ENCODE peak calls at places on chromosome 17, in seven cellular contexts. One of them, this sample, is unnamed.

GRCh38 chr17:66348605-66349165 is 46.3 kb downstream of the PRKCA start:
- DNase-seq in GM20000: no peak
- DNase-seq in fibroblast of lung: peak; percentile 81
- DNase-seq in GM13977: no peak
- DNase-seq in fibroblast of mammary gland: peak; percentile 84
- DNase-seq in testis: no peak
- DNase-seq in AG09319: peak; percentile 37
- DNase-seq in this sample: no peak

GRCh38 chr17:72602517-72603345 is 481.9 kb downstream of the SOX9 start:
- DNase-seq in fibroblast of mammary gland: peak; percentile 76
- DNase-seq in fibroblast of lung: peak; percentile 46
- DNase-seq in testis: peak; percentile 88
- DNase-seq in GM13977: no peak
- DNase-seq in GM20000: no peak
- DNase-seq in AG09319: no peak
- DNase-seq in this sample: no peak

GRCh38 chr17:56786989-56787482 is 46.7 kb downstream of the C17orf67 start:
- DNase-seq in fibroblast of mammary gland: peak; percentile 92
- DNase-seq in GM20000: no peak
- DNase-seq in GM13977: no peak
- DNase-seq in fibroblast of lung: peak; percentile 93
- DNase-seq in AG09319: peak; percentile 93
- DNase-seq in testis: no peak
- DNase-seq in this sample: no peak

GRCh38 chr17:40605301-40605700 is 40.0 kb upstream of the CCR7 start:
- DNase-seq in fibroblast of mammary gland: no peak
- DNase-seq in GM20000: no peak
- DNase-seq in testis: no peak
- DNase-seq in fibroblast of lung: no peak
- DNase-seq in GM13977: no peak
- DNase-seq in AG09319: no peak
- DNase-seq in this sample: no peak

GRCh38 chr17:42097691-42098661 is at the start of gene ZNF385C:
- DNase-seq in testis: no peak
- DNase-seq in GM13977: peak; percentile 71
- DNase-seq in GM20000: peak; percentile 71
- DNase-seq in AG09319: no peak
- DNase-seq in fibroblast of lung: no peak
- DNase-seq in fibroblast of mammary gland: no peak
- DNase-seq in this sample: no peak

GRCh38 chr17:39062846-39063680 is 88.4 kb downstream of the PLXDC1 start:
- DNase-seq in fibroblast of mammary gland: peak; percentile 65
- DNase-seq in AG09319: no peak
- DNase-seq in GM13977: no peak
- DNase-seq in GM20000: no peak
- DNase-seq in fibroblast of lung: no peak
- DNase-seq in testis: no peak
- DNase-seq in this sample: no peak

GRCh38 chr17:1820518-1821252 is 9.0 kb downstream of the SMYD4 start:
- DNase-seq in GM20000: peak; percentile 30
- DNase-seq in fibroblast of mammary gland: no peak
- DNase-seq in fibroblast of lung: no peak
- DNase-seq in AG09319: no peak
- DNase-seq in testis: no peak
- DNase-seq in GM13977: no peak
- DNase-seq in this sample: no peak

GRCh38 chr17:77019955-77020379 is 120.8 kb upstream of the SEC14L1 start:
- DNase-seq in GM13977: no peak
- DNase-seq in GM20000: no peak
- DNase-seq in AG09319: no peak
- DNase-seq in fibroblast of mammary gland: peak; percentile 36
- DNase-seq in testis: no peak
- DNase-seq in fibroblast of lung: peak; percentile 27
- DNase-seq in this sample: no peak

GRCh38 chr17:76816590-76817135 is 51.5 kb upstream of the MGAT5B start:
- DNase-seq in testis: peak; percentile 38
- DNase-seq in AG09319: peak; percentile 4
- DNase-seq in fibroblast of lung: peak; percentile 48
- DNase-seq in GM13977: peak; percentile 70
- DNase-seq in fibroblast of mammary gland: peak; percentile 38
- DNase-seq in GM20000: peak; percentile 69
- DNase-seq in this sample: peak; percentile 56

GRCh38 chr17:27778193-27778592 is 22.1 kb downstream of the NOS2 start:
- DNase-seq in AG09319: no peak
- DNase-seq in fibroblast of mammary gland: peak; percentile 51
- DNase-seq in GM13977: no peak
- DNase-seq in testis: no peak
- DNase-seq in fibroblast of lung: no peak
- DNase-seq in GM20000: no peak
- DNase-seq in this sample: no peak

GRCh38 chr17:40850287-40850972 is 16.6 kb downstream of the KRT12 start:
- DNase-seq in testis: no peak
- DNase-seq in GM13977: no peak
- DNase-seq in AG09319: no peak
- DNase-seq in fibroblast of lung: peak; percentile 78
- DNase-seq in GM20000: no peak
- DNase-seq in fibroblast of mammary gland: peak; percentile 57
- DNase-seq in this sample: no peak

GRCh38 chr17:77834170-77835115 is 124.1 kb upstream of the TNRC6C start:
- DNase-seq in fibroblast of mammary gland: peak; percentile 86
- DNase-seq in testis: peak; percentile 82
- DNase-seq in GM20000: peak; percentile 61
- DNase-seq in GM13977: peak; percentile 81
- DNase-seq in AG09319: no peak
- DNase-seq in fibroblast of lung: peak; percentile 65
- DNase-seq in this sample: no peak

GRCh38 chr17:74037320-74037719 is 166.2 kb upstream of the RPL38 start:
- DNase-seq in fibroblast of lung: no peak
- DNase-seq in GM20000: no peak
- DNase-seq in fibroblast of mammary gland: peak; percentile 15
- DNase-seq in testis: peak; percentile 36
- DNase-seq in GM13977: no peak
- DNase-seq in AG09319: no peak
- DNase-seq in this sample: no peak

GRCh38 chr17:4440690-4441686 is 7.2 kb downstream of the SPNS3 start:
- DNase-seq in fibroblast of mammary gland: no peak
- DNase-seq in fibroblast of lung: no peak
- DNase-seq in GM20000: no peak
- DNase-seq in AG09319: no peak
- DNase-seq in testis: peak; percentile 80
- DNase-seq in GM13977: no peak
- DNase-seq in this sample: no peak

DNA sequence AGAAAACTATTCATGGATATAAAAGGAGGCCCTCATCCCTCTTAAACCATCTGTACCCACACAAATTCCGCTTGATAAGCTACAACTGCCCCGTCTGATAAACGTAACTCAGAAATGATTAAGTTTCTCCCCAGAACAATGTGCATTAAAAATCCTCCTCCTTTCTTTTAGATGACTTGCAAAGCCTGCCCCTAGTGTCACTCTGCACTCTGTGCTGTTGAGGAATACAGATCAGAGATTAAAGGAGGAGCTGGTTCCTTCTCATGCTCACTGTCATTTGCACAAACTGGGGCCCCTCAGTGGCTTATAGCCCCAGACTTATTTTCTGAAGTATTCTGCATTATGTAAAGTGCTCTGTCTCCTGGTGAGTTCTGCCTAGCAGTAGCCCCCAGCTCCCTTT is 33.3 kb downstream of the CDRT15 start:
- DNase-seq in fibroblast of mammary gland: no peak
- DNase-seq in GM13977: no peak
- DNase-seq in GM20000: no peak
- DNase-seq in testis: no peak
- DNase-seq in fibroblast of lung: peak; percentile 9
- DNase-seq in AG09319: no peak
- DNase-seq in this sample: no peak
- TF ChIP-seq CTCF in fibroblast of mammary gland: peak; percentile 26
- TF ChIP-seq CTCF in GM13977: peak; percentile 25
- TF ChIP-seq CTCF in GM20000: no peak
- TF ChIP-seq CTCF in testis: peak; percentile 19
- TF ChIP-seq CTCF in fibroblast of lung: peak; percentile 42
- TF ChIP-seq CTCF in AG09319: peak; percentile 24
- TF ChIP-seq CTCF in this sample: peak; percentile 51

GRCh38 chr17:8189041-8189710 is 804 bp downstream of the BORCS6 start:
- DNase-seq in fibroblast of lung: peak; percentile 10
- DNase-seq in testis: no peak
- DNase-seq in GM20000: no peak
- DNase-seq in fibroblast of mammary gland: no peak
- DNase-seq in GM13977: no peak
- DNase-seq in AG09319: no peak
- DNase-seq in this sample: no peak

GRCh38 chr17:8188408-8188839 is 1.6 kb downstream of the BORCS6 start:
- DNase-seq in fibroblast of mammary gland: no peak
- DNase-seq in AG09319: no peak
- DNase-seq in GM20000: no peak
- DNase-seq in GM13977: no peak
- DNase-seq in testis: no peak
- DNase-seq in fibroblast of lung: no peak
- DNase-seq in this sample: no peak

GRCh38 chr17:8190506-8190905 is 526 bp upstream of the BORCS6 start:
- DNase-seq in fibroblast of mammary gland: no peak
- DNase-seq in fibroblast of lung: no peak
- DNase-seq in GM13977: no peak
- DNase-seq in AG09319: no peak
- DNase-seq in testis: no peak
- DNase-seq in GM20000: no peak
- DNase-seq in this sample: no peak

GRCh38 chr17:8187517-8188407 is 2.2 kb downstream of the BORCS6 start:
- DNase-seq in GM20000: peak; percentile 76
- DNase-seq in GM13977: peak; percentile 82
- DNase-seq in testis: peak; percentile 92
- DNase-seq in fibroblast of lung: peak; percentile 100
- DNase-seq in AG09319: peak; percentile 99
- DNase-seq in fibroblast of mammary gland: peak; percentile 100
- DNase-seq in this sample: peak; percentile 93

GRCh38 chr17:8189711-8190477 is at the start of gene BORCS6:
- DNase-seq in GM20000: peak; percentile 92
- DNase-seq in fibroblast of mammary gland: peak; percentile 98
- DNase-seq in testis: peak; percentile 100
- DNase-seq in GM13977: peak; percentile 94
- DNase-seq in AG09319: peak; percentile 94
- DNase-seq in fibroblast of lung: peak; percentile 98
- DNase-seq in this sample: peak; percentile 84
- TF ChIP-seq CTCF in GM20000: no peak
- TF ChIP-seq CTCF in fibroblast of mammary gland: no peak
- TF ChIP-seq CTCF in testis: no peak
- TF ChIP-seq CTCF in GM13977: peak; percentile 26
- TF ChIP-seq CTCF in AG09319: no peak
- TF ChIP-seq CTCF in fibroblast of lung: peak; percentile 6
- TF ChIP-seq CTCF in this sample: no peak

GRCh38 chr17:6429266-6429665 is 5.7 kb downstream of the AIPL1 start:
- DNase-seq in GM13977: no peak
- DNase-seq in testis: no peak
- DNase-seq in GM20000: no peak
- DNase-seq in fibroblast of mammary gland: no peak
- DNase-seq in fibroblast of lung: no peak
- DNase-seq in AG09319: no peak
- DNase-seq in this sample: no peak

GRCh38 chr17:6426356-6427101 is 8.4 kb downstream of the AIPL1 start:
- DNase-seq in fibroblast of lung: no peak
- DNase-seq in GM20000: no peak
- DNase-seq in testis: no peak
- DNase-seq in fibroblast of mammary gland: no peak
- DNase-seq in AG09319: no peak
- DNase-seq in GM13977: no peak
- DNase-seq in this sample: no peak

GRCh38 chr17:6425407-6425806 is 9.5 kb downstream of the AIPL1 start:
- DNase-seq in testis: no peak
- DNase-seq in AG09319: no peak
- DNase-seq in GM13977: no peak
- DNase-seq in fibroblast of mammary gland: no peak
- DNase-seq in fibroblast of lung: no peak
- DNase-seq in GM20000: no peak
- DNase-seq in this sample: no peak

GRCh38 chr17:6428207-6428965 is 6.5 kb downstream of the AIPL1 start:
- DNase-seq in fibroblast of mammary gland: no peak
- DNase-seq in GM20000: no peak
- DNase-seq in fibroblast of lung: no peak
- DNase-seq in AG09319: no peak
- DNase-seq in testis: no peak
- DNase-seq in GM13977: no peak
- DNase-seq in this sample: no peak

GRCh38 chr17:6427284-6427781 is 7.6 kb downstream of the AIPL1 start:
- DNase-seq in GM20000: peak; percentile 52
- DNase-seq in fibroblast of mammary gland: peak; percentile 17
- DNase-seq in GM13977: peak; percentile 55
- DNase-seq in AG09319: no peak
- DNase-seq in testis: no peak
- DNase-seq in fibroblast of lung: peak; percentile 22
- DNase-seq in this sample: no peak
- TF ChIP-seq CTCF in GM20000: no peak
- TF ChIP-seq CTCF in fibroblast of mammary gland: no peak
- TF ChIP-seq CTCF in GM13977: no peak
- TF ChIP-seq CTCF in AG09319: no peak
- TF ChIP-seq CTCF in testis: no peak
- TF ChIP-seq CTCF in fibroblast of lung: no peak
- TF ChIP-seq CTCF in this sample: no peak

GRCh38 chr17:35021520-35022380 is 41.4 kb downstream of the LIG3 start:
- DNase-seq in fibroblast of lung: no peak
- DNase-seq in GM13977: no peak
- DNase-seq in testis: no peak
- DNase-seq in GM20000: no peak
- DNase-seq in AG09319: no peak
- DNase-seq in fibroblast of mammary gland: no peak
- DNase-seq in this sample: no peak

GRCh38 chr17:35025541-35025940 is 38.0 kb downstream of the RFFL start:
- DNase-seq in fibroblast of lung: no peak
- DNase-seq in GM13977: no peak
- DNase-seq in testis: no peak
- DNase-seq in fibroblast of mammary gland: no peak
- DNase-seq in GM20000: no peak
- DNase-seq in AG09319: no peak
- DNase-seq in this sample: no peak

GRCh38 chr17:35023538-35023937 is 40.0 kb downstream of the RFFL start:
- DNase-seq in GM13977: no peak
- DNase-seq in AG09319: no peak
- DNase-seq in testis: no peak
- DNase-seq in fibroblast of mammary gland: no peak
- DNase-seq in GM20000: no peak
- DNase-seq in fibroblast of lung: no peak
- DNase-seq in this sample: no peak

GRCh38 chr17:35019386-35020179 is 39.3 kb downstream of the LIG3 start:
- DNase-seq in fibroblast of lung: no peak
- DNase-seq in testis: no peak
- DNase-seq in GM20000: no peak
- DNase-seq in GM13977: no peak
- DNase-seq in AG09319: no peak
- DNase-seq in fibroblast of mammary gland: no peak
- DNase-seq in this sample: no peak

DNA sequence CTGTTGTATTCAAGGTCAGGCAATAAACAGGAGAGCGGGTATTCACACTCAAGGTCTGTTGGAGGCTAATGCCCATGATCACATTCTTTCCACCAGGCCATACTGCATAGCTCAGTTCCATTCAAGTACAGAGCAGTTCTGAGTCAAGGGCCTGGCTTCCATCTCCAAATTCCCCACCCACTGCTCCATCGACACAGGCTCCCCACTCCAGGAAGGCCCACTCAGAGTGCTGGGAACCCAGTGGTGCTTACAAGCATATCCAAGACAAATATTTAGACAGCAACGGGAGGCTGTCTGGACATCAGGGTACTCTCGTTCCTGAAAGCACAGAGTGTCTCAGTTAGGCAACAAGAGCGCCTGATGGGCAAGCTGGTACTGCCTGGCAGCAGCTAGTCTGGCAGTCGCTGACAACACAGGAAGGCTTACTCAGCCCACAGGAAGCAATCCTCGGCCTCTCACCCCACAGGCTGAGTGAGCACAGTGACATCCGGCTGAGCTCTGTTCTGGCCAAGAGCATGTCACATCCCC is 40.9 kb downstream of the RFFL start:
- DNase-seq in fibroblast of mammary gland: peak; percentile 81
- DNase-seq in fibroblast of lung: peak; percentile 80
- DNase-seq in AG09319: peak; percentile 30
- DNase-seq in testis: peak; percentile 23
- DNase-seq in GM20000: peak; percentile 59
- DNase-seq in GM13977: peak; percentile 46
- DNase-seq in this sample: no peak
- TF ChIP-seq CTCF in fibroblast of mammary gland: peak; percentile 35
- TF ChIP-seq CTCF in fibroblast of lung: peak; percentile 36
- TF ChIP-seq CTCF in AG09319: no peak
- TF ChIP-seq CTCF in testis: no peak
- TF ChIP-seq CTCF in GM20000: no peak
- TF ChIP-seq CTCF in GM13977: no peak
- TF ChIP-seq CTCF in this sample: no peak

This sample was measured in neural crest cell.